ENCODE peak calls at places on chromosomes 13 and 19, in ten cellular contexts. F, H, S, L, Y, U, D, B, M and R are unnamed samples.

GRCh38 chr19:51407631-51408131 is 9.8 kb downstream of the SIGLEC10 start:
- DNase-seq in F (no peak), H (peak), S (no peak), L (peak), Y (peak), U (no peak), D (no peak), B (peak), M (no peak), R (no peak)

GRCh38 chr19:51760811-51761356 is at the start of gene FPR2:
- DNase-seq in F (no peak), H (no peak), S (no peak), L (no peak), Y (no peak), U (no peak), D (no peak), B (no peak), M (no peak), R (no peak)

GRCh38 chr19:51018745-51019543 is 565 bp downstream of the KLK10 start:
- DNase-seq in F (no peak), H (no peak), S (no peak), L (peak), Y (no peak), U (no peak), D (no peak), B (no peak), M (no peak), R (no peak)

GRCh38 chr13:114230117-114230516 is 4.6 kb upstream of the CDC16 start:
- DNase-seq in F (no peak), H (no peak), S (no peak), L (peak), Y (no peak), U (no peak), D (no peak), B (no peak), M (no peak), R (no peak)

GRCh38 chr13:72514141-72514540 is 213.3 kb downstream of the MZT1 start:
- DNase-seq in F (no peak), H (no peak), S (no peak), L (no peak), Y (no peak), U (no peak), D (no peak), B (no peak), M (no peak), R (no peak)

GRCh38 chr19:16849168-16849567 is 20.0 kb downstream of the SIN3B start:
- DNase-seq in F (no peak), H (no peak), S (peak), L (no peak), Y (no peak), U (no peak), D (no peak), B (peak), M (no peak), R (no peak)

GRCh38 chr13:62653371-62653770 is 1237.7 kb upstream of the PCDH20 start:
- DNase-seq in F (no peak), H (no peak), S (no peak), L (no peak), Y (no peak), U (no peak), D (no peak), B (peak), M (no peak), R (no peak)

GRCh38 chr19:39310558-39311311 is 9.9 kb downstream of the LRFN1 start:
- DNase-seq in F (no peak), H (no peak), S (no peak), L (peak), Y (no peak), U (no peak), D (no peak), B (peak), M (no peak), R (no peak)

GRCh38 chr19:51194527-51195315 is 30.2 kb upstream of the CD33 start:
- DNase-seq in F (no peak), H (no peak), S (no peak), L (no peak), Y (no peak), U (no peak), D (no peak), B (peak), M (no peak), R (no peak)

GRCh38 chr19:4597278-4597974 is 37.9 kb upstream of the SEMA6B start:
- DNase-seq in F (no peak), H (no peak), S (no peak), L (no peak), Y (peak), U (no peak), D (no peak), B (no peak), M (no peak), R (no peak)

GRCh38 chr13:41515491-41516139 is 58.3 kb downstream of the RGCC start:
- DNase-seq in F (no peak), H (no peak), S (no peak), L (no peak), Y (no peak), U (no peak), D (no peak), B (no peak), M (no peak), R (no peak)

GRCh38 chr13:113034451-113035208 is 65.6 kb downstream of the MCF2L start:
- DNase-seq in F (peak), H (peak), S (peak), L (peak), Y (peak), U (no peak), D (no peak), B (peak), M (no peak), R (no peak)

GRCh38 chr13:113596321-113597200 is 12.0 kb downstream of the TFDP1 start:
- DNase-seq in F (no peak), H (peak), S (no peak), L (peak), Y (no peak), U (peak), D (peak), B (no peak), M (no peak), R (peak)